ENCODE peak calls at places on chromosomes 4 and X, in ten cellular contexts. Z, F, Y, E, B, V, P, H, T and J are unnamed samples.

GRCh38 chr4:86346320-86346719 is 13.5 kb downstream of the MAPK10 start:
- DNase-seq in Y (no peak), V (no peak), T (no peak), H (no peak), B (no peak), E (no peak), Z (no peak), F (no peak), P (no peak), J (no peak)

GRCh38 chr4:98722000-98722399 is 63.6 kb upstream of the TSPAN5 start:
- DNase-seq in E (no peak), F (no peak), H (no peak), T (no peak), B (no peak), Z (no peak), P (no peak), V (no peak), Y (no peak), J (peak)

GRCh38 chrX:19554786-19555185 is 39.5 kb upstream of the MAP3K15 start:
- DNase-seq in V (no peak), P (peak), T (no peak), F (no peak), Y (no peak), H (no peak), E (no peak), Z (no peak), B (peak), J (no peak)

GRCh38 chrX:140503230-140503585 is 1.7 kb downstream of the SOX3 start:
- DNase-seq in B (no peak), P (peak), Y (no peak), F (no peak), T (no peak), V (no peak), H (no peak), E (no peak), Z (no peak), J (no peak)

GRCh38 chr4:7199771-7200441 is 7.6 kb downstream of the SORCS2 start:
- DNase-seq in P (no peak), E (no peak), V (no peak), F (no peak), Z (no peak), B (no peak), H (no peak), T (no peak), Y (no peak), J (no peak)

GRCh38 chrX:106955004-106955772 is 35.0 kb downstream of the CLDN2 start:
- DNase-seq in E (no peak), Y (no peak), T (no peak), F (no peak), P (peak), H (peak), V (no peak), Z (no peak), B (peak), J (no peak)

GRCh38 chr4:52856802-52857201 is 5.3 kb upstream of the RASL11B start:
- DNase-seq in P (no peak), B (no peak), T (no peak), F (no peak), V (no peak), H (no peak), E (no peak), Z (no peak), Y (no peak), J (no peak)

GRCh38 chr4:117137143-117137542 is 51.8 kb upstream of the TRAM1L1 start:
- DNase-seq in T (no peak), E (no peak), H (no peak), P (peak), B (peak), V (no peak), Y (no peak), F (peak), Z (no peak), J (no peak)

GRCh38 chrX:9829308-9830267 is 43.4 kb downstream of the SHROOM2 start:
- DNase-seq in E (no peak), B (peak), H (no peak), V (no peak), T (no peak), Z (peak), P (peak), F (no peak), Y (peak), J (no peak)

GRCh38 chr4:16450724-16451123 is 224.5 kb upstream of the TAPT1 start:
- DNase-seq in F (no peak), B (peak), Y (no peak), E (no peak), H (no peak), Z (no peak), V (no peak), T (no peak), P (no peak), J (no peak)

GRCh38 chr4:119204898-119205297 is 7.6 kb upstream of the USP53 start:
- DNase-seq in F (no peak), B (no peak), E (no peak), H (no peak), Z (no peak), Y (no peak), P (no peak), T (no peak), V (no peak), J (no peak)

GRCh38 chr4:52750819-52751348 is 341 bp downstream of the ERVMER34-1 start:
- DNase-seq in E (no peak), B (no peak), P (no peak), H (no peak), T (peak), Y (peak), V (no peak), Z (no peak), F (no peak), J (no peak)

GRCh38 chrX:123753656-123754350 is 21.0 kb upstream of the THOC2 start:
- DNase-seq in B (no peak), E (no peak), F (no peak), Z (no peak), Y (no peak), H (no peak), P (no peak), T (no peak), V (no peak), J (no peak)

DNA sequence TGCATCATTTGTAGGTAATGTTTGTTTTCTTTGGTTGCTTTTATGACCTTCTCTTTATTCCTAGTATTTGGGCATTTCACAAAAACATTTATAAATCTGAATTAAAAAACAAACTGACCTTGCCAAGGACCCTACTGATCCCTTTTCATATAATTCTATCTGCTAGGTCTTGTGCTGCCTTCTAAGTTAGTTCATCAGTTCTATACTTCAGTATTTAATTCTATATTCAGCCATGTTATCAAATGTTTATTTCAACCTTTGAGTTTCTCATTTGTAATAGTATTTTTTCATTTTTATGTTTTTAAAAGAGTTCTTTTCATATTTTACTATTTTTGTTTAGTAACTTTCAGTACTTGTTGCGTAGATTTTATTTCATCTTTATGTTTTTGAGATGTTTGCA is 155.3 kb downstream of the SNCA start:
- DNase-seq in E (no peak), Y (no peak), H (no peak), Z (no peak), P (no peak), T (no peak), B (no peak), V (no peak), F (no peak), J (no peak)
- H3K4me3 ChIP-seq in E (no peak), Y (peak), H (peak), Z (no peak), P (no peak), T (no peak), B (no peak), V (no peak), F (no peak), J (peak)

GRCh38 chrX:38515291-38515690 is 46.1 kb upstream of the TSPAN7 start:
- DNase-seq in Z (no peak), B (no peak), V (no peak), T (no peak), E (no peak), F (no peak), Y (no peak), H (no peak), P (no peak), J (no peak)

GRCh38 chrX:38514014-38514854 is 47.1 kb upstream of the TSPAN7 start:
- DNase-seq in P (no peak), H (no peak), T (no peak), V (no peak), F (no peak), B (no peak), E (no peak), Y (no peak), Z (no peak), J (no peak)

GRCh38 chrX:38516196-38516595 is 45.1 kb upstream of the TSPAN7 start:
- DNase-seq in T (no peak), B (no peak), Y (no peak), Z (no peak), E (no peak), P (no peak), F (no peak), V (no peak), H (no peak), J (no peak)

GRCh38 chrX:38519651-38520050 is 41.7 kb upstream of the TSPAN7 start:
- DNase-seq in F (no peak), T (no peak), P (no peak), B (no peak), Z (no peak), E (no peak), V (no peak), H (peak), Y (no peak), J (no peak)
- TF ChIP-seq CTCF in F (no peak), T (no peak), P (no peak), B (no peak), Z (no peak), E (no peak), V (no peak), H (no peak), Y (no peak), J (no peak)

GRCh38 chr4:75308049-75308448 is 206.2 kb downstream of the RCHY1 start:
- DNase-seq in Z (no peak), Y (no peak), H (no peak), P (no peak), B (no peak), V (no peak), T (no peak), E (no peak), F (no peak), J (no peak)
- H3K4me3 ChIP-seq in Z (no peak), Y (no peak), H (no peak), P (no peak), B (no peak), V (no peak), T (no peak), E (no peak), F (no peak), J (no peak)

GRCh38 chr4:11424896-11425295 is 3.8 kb downstream of the HS3ST1 start:
- DNase-seq in E (no peak), T (no peak), Z (no peak), V (no peak), H (no peak), P (no peak), B (no peak), Y (no peak), F (no peak), J (no peak)
- TF ChIP-seq CTCF in E (no peak), T (no peak), Z (no peak), V (no peak), H (no peak), P (no peak), B (no peak), Y (no peak), F (no peak), J (no peak)

DNA sequence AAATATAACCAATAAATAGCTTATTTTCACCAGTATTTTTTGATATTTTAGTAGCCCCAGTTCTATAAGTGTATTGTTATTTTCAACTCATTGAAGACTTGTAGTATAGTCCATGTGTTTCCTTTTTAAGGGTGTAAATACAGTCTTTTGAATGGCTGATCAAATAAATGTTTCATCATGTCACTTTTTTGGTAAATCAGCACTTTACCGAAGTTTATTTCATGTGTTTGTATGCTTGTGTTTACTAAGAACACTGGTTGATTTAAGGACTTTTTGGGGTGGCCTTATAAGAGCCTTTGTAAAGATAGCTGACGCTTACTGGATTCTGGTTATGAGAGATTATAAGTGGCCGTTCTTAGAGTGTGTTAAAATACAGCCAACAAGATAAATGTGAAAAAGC is 2.6 kb downstream of the UBE2K start:
- DNase-seq in T (no peak), F (no peak), H (no peak), P (no peak), V (no peak), B (no peak), Y (no peak), Z (no peak), E (no peak), J (no peak)
- H3K4me3 ChIP-seq in T (no peak), F (peak), H (peak), P (peak), V (no peak), B (peak), Y (peak), Z (peak), E (no peak), J (no peak)

GRCh38 chrX:46547857-46548256 is 2.6 kb upstream of the ZNF674 start:
- DNase-seq in E (no peak), Z (no peak), B (peak), Y (no peak), F (peak), H (peak), V (no peak), P (peak), T (no peak), J (no peak)

GRCh38 chrX:46549914-46550313 is 4.7 kb upstream of the ZNF674 start:
- DNase-seq in B (no peak), E (no peak), V (no peak), F (no peak), T (no peak), Z (no peak), H (no peak), Y (no peak), P (no peak), J (no peak)

GRCh38 chrX:46543441-46543840 is 1.8 kb downstream of the ZNF674 start:
- DNase-seq in B (no peak), Y (no peak), T (no peak), P (no peak), F (no peak), E (no peak), H (no peak), V (no peak), Z (no peak), J (no peak)

GRCh38 chrX:46545111-46546005 is at the start of gene ZNF674:
- DNase-seq in E (peak), Y (peak), F (peak), H (peak), P (peak), T (peak), B (peak), Z (peak), V (peak), J (peak)
- TF ChIP-seq CTCF in E (peak), Y (peak), F (peak), H (peak), P (peak), T (peak), B (peak), Z (peak), V (peak), J (peak)

GRCh38 chr4:186693159-186693815 is 30.4 kb downstream of the FAT1 start:
- DNase-seq in F (peak), Y (no peak), B (peak), T (peak), V (peak), E (peak), Z (no peak), H (no peak), P (peak), J (no peak)

GRCh38 chr4:186698028-186698427 is 25.6 kb downstream of the FAT1 start:
- DNase-seq in Z (no peak), T (no peak), H (peak), F (no peak), E (no peak), V (no peak), P (no peak), B (no peak), Y (peak), J (no peak)

GRCh38 chr4:186695392-186695791 is 28.3 kb downstream of the FAT1 start:
- DNase-seq in T (no peak), Y (no peak), H (no peak), Z (no peak), P (no peak), E (no peak), B (no peak), V (no peak), F (no peak), J (no peak)

GRCh38 chr4:186691396-186691795 is 32.3 kb downstream of the FAT1 start:
- DNase-seq in E (no peak), P (no peak), Z (no peak), Y (no peak), B (no peak), V (no peak), T (no peak), F (no peak), H (no peak), J (no peak)

GRCh38 chr4:186693894-186694293 is 29.8 kb downstream of the FAT1 start:
- DNase-seq in T (no peak), H (no peak), E (no peak), Y (no peak), V (no peak), B (no peak), F (no peak), P (no peak), Z (no peak), J (no peak)
- H3K4me3 ChIP-seq in T (no peak), H (no peak), E (no peak), Y (no peak), V (no peak), B (no peak), F (no peak), P (no peak), Z (no peak), J (no peak)

DNA sequence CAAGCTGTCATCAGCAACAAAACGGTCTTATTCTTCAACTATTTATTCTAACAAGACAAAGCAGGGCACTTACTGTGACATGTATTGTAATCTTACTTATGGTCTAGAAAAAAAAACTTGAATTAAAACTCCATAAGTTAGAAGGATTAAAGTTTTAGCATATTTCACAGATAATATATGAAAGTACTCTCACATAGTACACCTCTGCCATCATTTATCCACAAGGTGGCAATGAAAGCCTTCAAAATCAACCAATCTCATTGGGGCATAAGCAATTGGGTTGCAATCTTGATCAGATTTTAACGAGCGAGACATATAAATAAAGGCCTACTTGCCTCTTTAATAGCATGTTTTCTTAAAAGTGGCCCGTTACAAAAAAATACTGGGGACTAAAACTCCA is 1382.9 kb downstream of the FAM133A start:
- DNase-seq in B (peak), T (no peak), P (peak), F (no peak), H (no peak), V (no peak), Z (no peak), E (no peak), Y (no peak), J (no peak)
- TF ChIP-seq CTCF in B (peak), T (no peak), P (peak), F (no peak), H (no peak), V (no peak), Z (no peak), E (no peak), Y (peak), J (no peak)

GRCh38 chrX:69031181-69031580 is 134.1 kb downstream of the PJA1 start:
- DNase-seq in Y (no peak), H (peak), P (no peak), E (no peak), Z (no peak), F (no peak), T (no peak), V (peak), B (no peak), J (no peak)

GRCh38 chrX:69031971-69032391 is 133.3 kb downstream of the PJA1 start:
- DNase-seq in H (no peak), Z (no peak), E (no peak), T (no peak), F (no peak), Y (no peak), P (no peak), V (peak), B (peak), J (no peak)

GRCh38 chrX:69034451-69034850 is 130.8 kb downstream of the PJA1 start:
- DNase-seq in B (no peak), T (no peak), Z (no peak), V (peak), P (no peak), E (no peak), Y (no peak), F (no peak), H (no peak), J (no peak)

GRCh38 chrX:69032601-69033000 is 132.7 kb downstream of the PJA1 start:
- DNase-seq in H (no peak), B (no peak), F (no peak), Y (peak), P (no peak), T (no peak), Z (no peak), V (peak), E (no peak), J (no peak)

GRCh38 chrX:69033936-69034335 is 131.3 kb downstream of the PJA1 start:
- DNase-seq in P (no peak), V (peak), E (no peak), Y (no peak), F (no peak), T (no peak), H (no peak), B (no peak), Z (no peak), J (no peak)
- H3K4me3 ChIP-seq in P (no peak), V (no peak), E (no peak), Y (no peak), F (no peak), T (no peak), H (no peak), B (no peak), Z (no peak), J (no peak)

GRCh38 chrX:153600032-153600373 is 1.1 kb upstream of the CCNQ start:
- DNase-seq in P (no peak), F (no peak), T (no peak), Z (no peak), B (peak), Y (no peak), H (no peak), E (no peak), V (no peak), J (no peak)

GRCh38 chrX:153601511-153602110 is 2.7 kb upstream of the CCNQ start:
- DNase-seq in E (no peak), F (no peak), T (no peak), B (no peak), Y (no peak), P (no peak), V (no peak), H (no peak), Z (no peak), J (no peak)

GRCh38 chrX:153603131-153603656 is 4.3 kb upstream of the CCNQ start:
- DNase-seq in V (no peak), Z (no peak), P (no peak), T (no peak), B (no peak), H (no peak), Y (no peak), F (no peak), E (no peak), J (no peak)

GRCh38 chrX:153600921-153601320 is 2.0 kb upstream of the CCNQ start:
- DNase-seq in Z (no peak), H (no peak), B (no peak), V (no peak), P (no peak), F (no peak), E (no peak), T (no peak), Y (no peak), J (no peak)

GRCh38 chrX:153602621-153603020 is 3.7 kb upstream of the CCNQ start:
- DNase-seq in V (no peak), H (no peak), Y (no peak), T (no peak), B (no peak), Z (no peak), P (no peak), E (no peak), F (no peak), J (no peak)
- TF ChIP-seq CTCF in V (no peak), H (no peak), Y (no peak), T (no peak), B (no peak), Z (no peak), P (no peak), E (no peak), F (no peak), J (no peak)